ENCODE peak calls at places on chromosome 2, in four cellular contexts. L is HCT116, B is body of pancreas, T is neural progenitor cell. V is an unnamed sample.

GRCh38 chr2:78541088-78541450 is 484.4 kb upstream of the REG3G start:
- DNase-seq in L (no peak), B (no peak), T (no peak), V (no peak)

GRCh38 chr2:106596844-106597243 is 109.7 kb downstream of the CD8B2 start:
- DNase-seq in L (no peak), B (no peak), T (peak; percentile 13), V (peak; percentile 2)

GRCh38 chr2:9703085-9703641 is 72.4 kb upstream of the YWHAQ start:
- DNase-seq in L (peak; percentile 1), B (no peak), T (no peak), V (peak; percentile 78)

GRCh38 chr2:217294211-217294610 is 434.3 kb upstream of the TNP1 start:
- DNase-seq in L (no peak), B (no peak), T (no peak), V (no peak)

GRCh38 chr2:100192825-100193224 is 50.4 kb upstream of the AFF3 start:
- DNase-seq in L (no peak), B (no peak), T (no peak), V (no peak)

GRCh38 chr2:1744446-1745170 is at the start of gene PXDN:
- DNase-seq in L (no peak), B (no peak), T (peak; percentile 76), V (peak; percentile 44)

GRCh38 chr2:11071207-11071606 is 84.1 kb upstream of the SLC66A3 start:
- DNase-seq in L (no peak), B (no peak), T (no peak), V (no peak)

GRCh38 chr2:78686754-78687153 is 338.7 kb upstream of the REG3G start:
- DNase-seq in L (no peak), B (no peak), T (no peak), V (no peak)

GRCh38 chr2:216243026-216243425 is 129.3 kb downstream of the MARCHF4 start:
- DNase-seq in L (no peak), B (no peak), T (no peak), V (no peak)

GRCh38 chr2:11637546-11637945 is 32.4 kb downstream of the NTSR2 start:
- DNase-seq in L (no peak), B (no peak), T (no peak), V (no peak)

GRCh38 chr2:58448065-58448507 is 207.0 kb upstream of the FANCL start:
- DNase-seq in L (peak; percentile 88), B (peak; percentile 23), T (peak; percentile 89), V (peak; percentile 70)

GRCh38 chr2:149648282-149649030 is 60.9 kb upstream of the MMADHC start:
- DNase-seq in L (no peak), B (peak; percentile 12), T (no peak), V (peak; percentile 96)

GRCh38 chr2:109387221-109387735 is 226.5 kb downstream of the SEPTIN10 start:
- DNase-seq in L (no peak), B (no peak), T (no peak), V (no peak)

GRCh38 chr2:239326831-239327535 is 73.8 kb downstream of the HDAC4 start:
- DNase-seq in L (no peak), B (peak; percentile 60), T (no peak), V (peak; percentile 56)

GRCh38 chr2:765369-765768 is 88.2 kb upstream of the TMEM18 start:
- DNase-seq in L (no peak), B (no peak), T (no peak), V (no peak)

GRCh38 chr2:30195011-30195410 is 36.3 kb upstream of the LBH start:
- DNase-seq in L (no peak), B (no peak), T (no peak), V (no peak)

GRCh38 chr2:178177066-178177679 is 17.1 kb upstream of the OSBPL6 start:
- DNase-seq in L (no peak), B (no peak), T (no peak), V (peak; percentile 33)

GRCh38 chr2:26086155-26086634 is 52.3 kb downstream of the RAB10 start:
- DNase-seq in L (peak; percentile 36), B (no peak), T (no peak), V (peak; percentile 43)

GRCh38 chr2:20604957-20605381 is 45.9 kb downstream of the HS1BP3 start:
- DNase-seq in L (no peak), B (peak; percentile 11), T (no peak), V (peak; percentile 56)

GRCh38 chr2:112835553-112836535 is 735 bp downstream of the IL1B start:
- DNase-seq in L (no peak), B (peak; percentile 43), T (no peak), V (no peak)

GRCh38 chr2:233905945-233906344 is 11.2 kb upstream of the TRPM8 start:
- DNase-seq in L (no peak), B (no peak), T (no peak), V (no peak)

DNA sequence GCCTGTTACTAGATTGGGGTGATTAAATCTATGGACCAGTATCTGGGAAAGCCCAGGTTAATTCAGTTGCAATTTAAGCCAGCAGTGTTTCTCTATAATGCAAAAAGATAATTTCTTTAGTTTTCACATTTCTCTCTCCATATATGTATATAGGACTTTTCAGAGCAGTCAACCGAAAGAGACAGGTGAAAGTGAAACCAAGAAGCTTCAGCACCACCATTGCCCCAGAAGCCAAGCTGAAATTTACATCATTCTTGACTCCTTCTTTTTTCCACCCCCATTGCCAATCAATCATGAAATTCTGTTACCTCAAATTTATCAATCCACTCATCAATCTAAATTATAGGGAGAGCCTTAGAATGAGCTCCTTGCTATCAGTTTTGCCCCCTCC is 2.8 kb upstream of the LRP2 start:
- DNase-seq in L (no peak), B (no peak), T (no peak), V (no peak)
- H3K4me3 ChIP-seq in L (peak overlapping the region; percentile 71), B (no peak overlapping the region), T (peak overlapping the region; percentile 93), V (no peak overlapping the region)

GRCh38 chr2:199485732-199486335 is 28.1 kb upstream of the SATB2 start:
- DNase-seq in L (peak; percentile 57), B (peak; percentile 62), T (peak; percentile 83), V (peak; percentile 56)

GRCh38 chr2:199488772-199489400 is 31.1 kb upstream of the SATB2 start:
- DNase-seq in L (peak; percentile 60), B (peak; percentile 52), T (peak; percentile 75), V (peak; percentile 61)

GRCh38 chr2:199480966-199481365 is 23.2 kb upstream of the SATB2 start:
- DNase-seq in L (no peak), B (no peak), T (no peak), V (no peak)

GRCh38 chr2:199490049-199490448 is 32.3 kb upstream of the SATB2 start:
- DNase-seq in L (no peak), B (no peak), T (no peak), V (no peak)

DNA sequence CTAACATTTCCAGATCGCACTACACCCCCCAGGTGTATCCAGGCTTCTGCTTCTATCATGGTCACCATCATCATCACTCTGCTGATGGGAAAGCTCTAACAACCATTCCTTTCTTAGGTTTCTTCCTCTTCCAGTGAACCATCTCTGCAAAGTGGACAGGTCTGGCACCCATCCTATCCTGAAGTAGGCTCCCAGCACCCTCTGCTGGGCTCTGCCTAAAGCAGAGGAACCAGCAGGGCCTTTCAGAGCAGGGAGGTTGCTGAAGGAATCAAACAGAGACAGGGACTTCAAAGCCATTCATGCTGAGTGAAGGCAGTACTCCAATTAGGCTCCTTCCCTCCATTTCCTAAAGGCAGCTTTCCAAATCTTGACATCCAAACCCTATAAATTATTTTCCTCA is 27.2 kb upstream of the SATB2 start:
- DNase-seq in L (no peak), B (no peak), T (no peak), V (peak; percentile 7)
- TF ChIP-seq CTCF in L (peak; percentile 37), B (no peak), T (peak; percentile 29), V (peak; percentile 29)

DNA sequence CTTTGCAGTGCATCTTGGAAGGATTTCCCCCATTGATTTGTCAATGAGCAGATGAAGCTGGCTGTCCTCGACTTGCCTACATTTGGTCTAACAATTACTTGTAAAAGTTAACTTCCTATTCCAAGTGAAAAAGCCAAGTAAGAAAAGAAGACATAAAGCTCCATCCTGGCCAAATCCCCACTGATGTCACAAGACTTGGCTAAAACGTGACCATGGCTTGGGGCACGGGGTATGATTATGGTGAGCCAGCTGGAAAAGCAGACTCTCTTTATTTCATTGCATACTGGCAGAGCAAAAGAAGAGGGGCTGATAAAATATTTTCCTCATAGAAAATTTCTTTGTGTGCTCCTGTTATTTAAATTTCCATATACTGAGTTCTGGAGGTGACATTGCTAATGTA is 25.5 kb upstream of the PID1 start:
- DNase-seq in L (no peak), B (no peak), T (no peak), V (no peak)
- H3K4me3 ChIP-seq in L (no peak overlapping the region), B (no peak overlapping the region), T (no peak overlapping the region), V (no peak overlapping the region)

DNA sequence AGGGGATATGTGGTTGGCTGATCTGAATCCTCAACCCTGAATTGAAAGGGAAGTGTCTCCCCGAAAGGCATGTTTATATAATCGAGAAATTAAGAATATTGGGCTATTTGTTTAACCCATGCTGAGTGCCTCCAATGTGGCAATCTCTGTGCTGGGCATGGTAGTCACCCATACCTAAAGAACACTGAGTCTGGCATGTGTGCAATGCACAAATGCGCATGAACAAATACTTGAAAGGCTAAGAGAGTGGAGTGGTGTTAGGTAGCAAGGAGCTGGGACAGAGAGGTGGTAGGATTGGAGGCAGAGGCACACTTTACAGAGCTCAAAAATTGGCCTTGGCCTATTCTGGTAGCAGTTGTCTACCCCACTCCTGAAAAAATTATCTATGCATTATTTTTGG is 645.1 kb upstream of the FAM98A start:
- DNase-seq in L (no peak), B (no peak), T (no peak), V (no peak)
- TF ChIP-seq CTCF in L (no peak), B (no peak), T (no peak), V (no peak)

GRCh38 chr2:229596796-229597195 is 117.6 kb downstream of the DNER start:
- DNase-seq in L (no peak), B (no peak), T (no peak), V (no peak)
- H3K4me3 ChIP-seq in L (no peak overlapping the region), B (no peak overlapping the region), T (no peak overlapping the region), V (no peak overlapping the region)